ENCODE peak calls at places on chromosome 1, in eight cellular contexts. Z, G, E, V, U, F, Q and D are unnamed samples.
A peak's percentile ranks its signal among the peaks of the same experiment; 100 is the strongest.

GRCh38 chr1:50620680-50621329 is 197.6 kb upstream of the DMRTA2 start:
- DNase-seq in Z (no peak), G (no peak), E (no peak), V (no peak), U (peak; percentile 77), F (peak; percentile 28), Q (no peak), D (peak; percentile 40)

GRCh38 chr1:52867060-52867845 is 24.7 kb downstream of the ZYG11A start:
- DNase-seq in Z (no peak), G (no peak), E (no peak), V (no peak), U (no peak), F (peak; percentile 73), Q (no peak), D (peak; percentile 14)

GRCh38 chr1:20426923-20427322 is 59.1 kb downstream of the CAMK2N1 start:
- DNase-seq in Z (no peak), G (peak; percentile 43), E (no peak), V (no peak), U (no peak), F (no peak), Q (no peak), D (peak; percentile 96)

GRCh38 chr1:16162163-16162822 is 6.4 kb upstream of the EPHA2 start:
- DNase-seq in Z (no peak), G (no peak), E (no peak), V (no peak), U (no peak), F (no peak), Q (no peak), D (no peak)

GRCh38 chr1:54273092-54273836 is 73.3 kb downstream of the MRPL37 start:
- DNase-seq in Z (peak; percentile 97), G (peak; percentile 92), E (peak; percentile 94), V (peak; percentile 84), U (no peak), F (no peak), Q (peak; percentile 91), D (peak; percentile 93)

GRCh38 chr1:89894210-89894668 is 73.4 kb downstream of the LRRC8D start:
- DNase-seq in Z (no peak), G (no peak), E (no peak), V (no peak), U (peak; percentile 85), F (no peak), Q (no peak), D (peak; percentile 91)

GRCh38 chr1:39406533-39407478 is 84.6 kb upstream of the BMP8A start:
- DNase-seq in Z (no peak), G (no peak), E (no peak), V (no peak), U (no peak), F (no peak), Q (no peak), D (peak; percentile 70)

GRCh38 chr1:185215911-185216310 is 58.9 kb downstream of the SWT1 start:
- DNase-seq in Z (no peak), G (no peak), E (no peak), V (no peak), U (no peak), F (no peak), Q (no peak), D (peak; percentile 41)

GRCh38 chr1:241998950-241999495 is at the start of gene MAP1LC3C:
- DNase-seq in Z (no peak), G (no peak), E (no peak), V (no peak), U (no peak), F (no peak), Q (no peak), D (no peak)

GRCh38 chr1:110032327-110032726 is 2.1 kb upstream of the STRIP1 start:
- DNase-seq in Z (no peak), G (no peak), E (no peak), V (no peak), U (no peak), F (no peak), Q (no peak), D (no peak)

GRCh38 chr1:83857108-83857507 is 141.8 kb downstream of the TTLL7 start:
- DNase-seq in Z (no peak), G (no peak), E (no peak), V (no peak), U (peak; percentile 5), F (no peak), Q (no peak), D (peak; percentile 28)

GRCh38 chr1:83857705-83858104 is 141.2 kb downstream of the TTLL7 start:
- DNase-seq in Z (no peak), G (no peak), E (no peak), V (no peak), U (no peak), F (no peak), Q (no peak), D (no peak)

GRCh38 chr1:83856381-83856780 is 142.6 kb downstream of the TTLL7 start:
- DNase-seq in Z (no peak), G (no peak), E (no peak), V (no peak), U (no peak), F (no peak), Q (no peak), D (no peak)

GRCh38 chr1:83860506-83861221 is 138.3 kb downstream of the TTLL7 start:
- DNase-seq in Z (peak; percentile 94), G (peak; percentile 93), E (no peak), V (peak; percentile 66), U (peak; percentile 77), F (peak; percentile 87), Q (peak; percentile 84), D (no peak)
- TF ChIP-seq POLR2A in Z (peak; percentile 60), G (no peak), E (no peak), V (no peak), U (no peak), F (peak; percentile 26), Q (no peak), D (no peak)

DNA sequence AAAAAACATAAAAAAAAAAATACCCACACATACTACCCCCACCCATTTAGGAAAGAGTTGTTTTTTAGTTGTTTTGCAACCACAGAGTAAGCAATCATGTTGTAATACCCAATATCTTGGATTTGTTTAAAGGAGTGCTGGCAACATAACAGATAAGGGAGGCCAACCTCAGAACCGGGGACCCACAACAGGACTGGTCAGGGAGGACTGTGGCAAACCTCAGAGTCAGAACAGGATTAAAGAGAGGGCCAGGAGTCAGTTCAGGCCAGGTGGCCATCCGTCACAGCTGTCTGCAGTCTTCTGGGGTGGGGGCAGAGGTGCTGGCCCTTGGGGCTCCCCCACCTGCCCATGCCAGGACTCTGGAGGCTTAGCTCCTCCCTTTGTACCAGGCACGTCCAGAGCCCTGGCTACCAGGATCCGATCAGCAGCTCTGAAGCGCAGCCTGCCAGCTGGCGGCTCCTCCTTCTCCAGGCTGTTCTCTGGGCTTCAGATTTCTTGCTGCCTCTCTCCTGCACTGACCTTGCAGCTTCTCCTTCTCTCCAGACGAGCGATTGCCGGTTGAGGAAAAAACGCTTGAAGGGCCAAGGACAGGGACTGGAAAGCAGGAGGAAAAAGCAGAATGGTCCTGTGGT is 7.9 kb downstream of the H6PD start:
- DNase-seq in Z (peak; percentile 95), G (peak; percentile 95), E (peak; percentile 94), V (peak; percentile 84), U (no peak), F (peak; percentile 94), Q (peak; percentile 90), D (no peak)
- TF ChIP-seq POLR2A in Z (peak; percentile 68), G (no peak), E (no peak), V (no peak), U (no peak), F (peak; percentile 50), Q (no peak), D (no peak)

GRCh38 chr1:24933468-24933867 is 3.4 kb upstream of the RUNX3 start:
- DNase-seq in Z (no peak), G (no peak), E (no peak), V (no peak), U (no peak), F (no peak), Q (no peak), D (no peak)

GRCh38 chr1:24932725-24933294 is 2.7 kb upstream of the RUNX3 start:
- DNase-seq in Z (no peak), G (no peak), E (no peak), V (no peak), U (no peak), F (no peak), Q (no peak), D (no peak)

GRCh38 chr1:24935615-24936484 is 5.8 kb upstream of the RUNX3 start:
- DNase-seq in Z (no peak), G (no peak), E (no peak), V (no peak), U (no peak), F (no peak), Q (no peak), D (no peak)

GRCh38 chr1:24935196-24935526 is 5.1 kb upstream of the RUNX3 start:
- DNase-seq in Z (no peak), G (no peak), E (no peak), V (no peak), U (no peak), F (no peak), Q (no peak), D (no peak)

DNA sequence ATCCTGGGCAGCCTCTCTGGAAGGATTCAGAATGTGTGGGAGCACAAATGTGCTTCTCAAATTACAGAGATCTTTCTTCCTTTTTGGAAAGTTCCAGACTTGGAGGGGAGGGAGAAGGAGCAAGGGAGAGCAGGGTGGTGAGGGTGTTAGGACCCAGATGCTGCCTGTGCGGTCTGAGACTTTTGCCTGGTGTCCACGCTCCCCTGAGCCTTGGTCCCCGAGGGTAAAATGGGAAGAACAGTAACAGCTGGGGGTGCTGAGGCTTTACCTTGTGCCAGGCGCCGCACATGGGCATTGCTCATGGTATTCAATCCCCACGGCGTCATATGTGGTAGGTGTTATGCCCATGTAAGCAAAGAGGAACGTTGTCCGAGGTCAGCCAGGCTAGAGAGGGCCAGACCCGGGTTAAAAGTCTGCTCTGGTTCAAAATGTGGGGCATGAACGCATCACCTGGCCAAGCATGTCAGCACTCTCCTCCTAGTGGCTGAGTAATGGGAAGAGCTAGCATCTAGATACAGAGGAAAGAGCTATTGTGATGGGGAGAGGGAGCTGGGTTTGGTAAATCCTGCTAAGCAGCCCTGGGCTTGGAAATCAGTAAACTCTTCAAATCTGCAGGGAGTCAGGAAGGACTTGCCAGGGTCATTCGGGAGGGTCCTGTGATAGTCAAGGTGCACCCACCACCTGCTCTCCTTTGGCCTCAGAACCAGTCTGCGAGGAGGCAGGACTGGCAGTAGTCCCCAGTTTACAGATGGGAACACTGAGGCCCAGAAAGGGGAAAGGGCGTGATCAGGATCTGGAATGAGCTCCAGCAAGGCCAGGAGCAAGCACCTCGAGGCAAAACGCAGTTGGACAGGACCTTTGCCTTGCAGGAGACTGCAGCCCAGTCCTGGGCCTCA is 4.5 kb upstream of the RUNX3 start:
- DNase-seq in Z (no peak), G (no peak), E (no peak), V (no peak), U (no peak), F (no peak), Q (no peak), D (no peak)
- TF ChIP-seq POLR2A in Z (no peak), G (no peak), E (no peak), V (no peak), U (no peak), F (no peak), Q (no peak), D (no peak)

DNA sequence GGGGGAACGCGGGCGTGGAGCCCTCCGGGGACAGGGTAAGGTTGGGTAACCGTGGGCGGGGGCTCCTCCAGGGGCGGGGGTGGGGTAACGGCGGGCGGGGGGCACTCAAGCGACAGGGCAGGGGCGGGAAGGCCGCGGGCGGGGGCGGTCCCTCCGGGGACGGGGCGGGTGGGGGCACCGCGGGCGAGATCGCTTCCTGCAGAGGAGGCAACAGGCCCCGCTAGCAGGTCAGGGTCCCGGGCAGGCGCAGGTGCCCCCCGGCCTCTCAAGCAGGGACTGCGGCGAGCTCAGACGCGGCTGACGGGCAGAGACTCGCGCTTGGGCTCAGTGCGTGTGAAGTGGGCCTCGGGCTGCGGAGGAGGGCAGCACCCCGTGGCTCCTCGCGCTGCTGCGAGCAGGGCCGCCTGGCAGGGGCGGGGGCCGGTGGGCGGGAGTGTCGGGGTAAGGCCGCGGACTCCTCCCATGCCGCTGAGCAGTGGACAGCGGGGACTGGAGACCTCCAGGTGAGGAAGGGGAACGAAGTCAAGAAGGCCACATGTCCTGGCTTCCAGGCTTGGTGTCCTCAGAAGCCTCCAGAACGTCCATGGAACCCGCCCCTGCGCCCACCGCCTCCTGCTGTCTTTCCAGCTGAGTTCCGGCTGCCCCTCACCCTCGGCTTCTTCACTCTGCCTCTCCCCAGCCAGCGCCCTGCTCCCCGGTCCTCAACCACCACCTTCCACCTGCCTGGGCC is 627 bp upstream of the GNB1 start:
- DNase-seq in Z (peak; percentile 90), G (peak; percentile 94), E (peak; percentile 97), V (peak; percentile 81), U (peak; percentile 90), F (peak; percentile 82), Q (peak; percentile 86), D (peak; percentile 45)
- TF ChIP-seq POLR2A in Z (no peak), G (no peak), E (no peak), V (peak; percentile 5), U (peak; percentile 1), F (peak; percentile 36), Q (no peak), D (no peak)